ENCODE peak calls at places on chromosomes 1 and 21, in six cellular contexts. One of them, this sample, is unnamed.

GRCh38 chr21:14318598-14318997 is 64.3 kb downstream of the HSPA13 start:
- DNase-seq in NCI-H2081 treated with DMSO at 0.1 percent for 48 hours: no peak
- DNase-seq in Peyer's patch: no peak
- DNase-seq in CD4-positive, alpha-beta T cell: no peak
- DNase-seq in sciatic nerve: no peak
- DNase-seq in stimulated activated naive CD4-positive, alpha-beta T cell: no peak
- DNase-seq in this sample: no peak

GRCh38 chr1:115041654-115042053 is 12.0 kb downstream of the TSHB start:
- DNase-seq in NCI-H2081 treated with DMSO at 0.1 percent for 48 hours: no peak
- DNase-seq in Peyer's patch: no peak
- DNase-seq in CD4-positive, alpha-beta T cell: no peak
- DNase-seq in sciatic nerve: no peak
- DNase-seq in stimulated activated naive CD4-positive, alpha-beta T cell: no peak
- DNase-seq in this sample: no peak

GRCh38 chr1:65958561-65959350 is 166.1 kb downstream of the PDE4B start:
- DNase-seq in NCI-H2081 treated with DMSO at 0.1 percent for 48 hours: peak
- DNase-seq in Peyer's patch: no peak
- DNase-seq in CD4-positive, alpha-beta T cell: peak
- DNase-seq in sciatic nerve: no peak
- DNase-seq in stimulated activated naive CD4-positive, alpha-beta T cell: peak
- DNase-seq in this sample: peak

GRCh38 chr1:59697138-59697811 is 117.5 kb upstream of the HOOK1 start:
- DNase-seq in NCI-H2081 treated with DMSO at 0.1 percent for 48 hours: no peak
- DNase-seq in Peyer's patch: no peak
- DNase-seq in CD4-positive, alpha-beta T cell: no peak
- DNase-seq in sciatic nerve: no peak
- DNase-seq in stimulated activated naive CD4-positive, alpha-beta T cell: no peak
- DNase-seq in this sample: no peak

GRCh38 chr1:86016076-86016746 is 140.4 kb downstream of the COL24A1 start:
- DNase-seq in NCI-H2081 treated with DMSO at 0.1 percent for 48 hours: no peak
- DNase-seq in Peyer's patch: no peak
- DNase-seq in CD4-positive, alpha-beta T cell: no peak
- DNase-seq in sciatic nerve: no peak
- DNase-seq in stimulated activated naive CD4-positive, alpha-beta T cell: no peak
- DNase-seq in this sample: no peak

GRCh38 chr21:20030390-20030789 is 967.8 kb upstream of the NCAM2 start:
- DNase-seq in NCI-H2081 treated with DMSO at 0.1 percent for 48 hours: no peak
- DNase-seq in Peyer's patch: no peak
- DNase-seq in CD4-positive, alpha-beta T cell: no peak
- DNase-seq in sciatic nerve: no peak
- DNase-seq in stimulated activated naive CD4-positive, alpha-beta T cell: no peak
- DNase-seq in this sample: no peak

GRCh38 chr1:216005916-216006315 is 417.3 kb downstream of the USH2A start:
- DNase-seq in NCI-H2081 treated with DMSO at 0.1 percent for 48 hours: no peak
- DNase-seq in Peyer's patch: no peak
- DNase-seq in CD4-positive, alpha-beta T cell: no peak
- DNase-seq in sciatic nerve: no peak
- DNase-seq in stimulated activated naive CD4-positive, alpha-beta T cell: no peak
- DNase-seq in this sample: no peak

GRCh38 chr1:56125316-56125715 is 454.0 kb downstream of the PLPP3 start:
- DNase-seq in NCI-H2081 treated with DMSO at 0.1 percent for 48 hours: no peak
- DNase-seq in Peyer's patch: no peak
- DNase-seq in CD4-positive, alpha-beta T cell: no peak
- DNase-seq in sciatic nerve: no peak
- DNase-seq in stimulated activated naive CD4-positive, alpha-beta T cell: no peak
- DNase-seq in this sample: no peak

GRCh38 chr1:42815938-42816599 is 853 bp upstream of the ERMAP start:
- DNase-seq in NCI-H2081 treated with DMSO at 0.1 percent for 48 hours: no peak
- DNase-seq in Peyer's patch: no peak
- DNase-seq in CD4-positive, alpha-beta T cell: no peak
- DNase-seq in sciatic nerve: no peak
- DNase-seq in stimulated activated naive CD4-positive, alpha-beta T cell: no peak
- DNase-seq in this sample: no peak

GRCh38 chr1:60283690-60284089 is 210.1 kb upstream of the C1orf87 start:
- DNase-seq in NCI-H2081 treated with DMSO at 0.1 percent for 48 hours: no peak
- DNase-seq in Peyer's patch: no peak
- DNase-seq in CD4-positive, alpha-beta T cell: no peak
- DNase-seq in sciatic nerve: no peak
- DNase-seq in stimulated activated naive CD4-positive, alpha-beta T cell: no peak
- DNase-seq in this sample: no peak

GRCh38 chr21:42618713-42619112 is 34.7 kb upstream of the PDE9A start:
- DNase-seq in NCI-H2081 treated with DMSO at 0.1 percent for 48 hours: no peak
- DNase-seq in Peyer's patch: peak
- DNase-seq in CD4-positive, alpha-beta T cell: no peak
- DNase-seq in sciatic nerve: peak
- DNase-seq in stimulated activated naive CD4-positive, alpha-beta T cell: no peak
- DNase-seq in this sample: no peak

GRCh38 chr1:31383967-31384366 is 11.1 kb upstream of the FABP3 start:
- DNase-seq in NCI-H2081 treated with DMSO at 0.1 percent for 48 hours: no peak
- DNase-seq in Peyer's patch: no peak
- DNase-seq in CD4-positive, alpha-beta T cell: no peak
- DNase-seq in sciatic nerve: no peak
- DNase-seq in stimulated activated naive CD4-positive, alpha-beta T cell: no peak
- DNase-seq in this sample: no peak

GRCh38 chr1:234977891-234978396 is 150.7 kb downstream of the TOMM20 start:
- DNase-seq in NCI-H2081 treated with DMSO at 0.1 percent for 48 hours: no peak
- DNase-seq in Peyer's patch: peak
- DNase-seq in CD4-positive, alpha-beta T cell: no peak
- DNase-seq in sciatic nerve: peak
- DNase-seq in stimulated activated naive CD4-positive, alpha-beta T cell: no peak
- DNase-seq in this sample: no peak

This sample was measured in AG09319.